ENCODE peak calls at places on chromosomes 13 and 19, in four cellular contexts. Y, M, C and W are unnamed samples.

GRCh38 chr19:42282036-42282762 is 13.1 kb downstream of the CIC start:
- DNase-seq in Y (peak; percentile 18), M (no peak), C (no peak), W (no peak)

GRCh38 chr19:12664406-12665280 is 1.9 kb downstream of the MAN2B1 start:
- DNase-seq in Y (no peak), M (no peak), C (no peak), W (peak; percentile 54)

GRCh38 chr19:3683405-3683865 is 16.8 kb downstream of the PIP5K1C start:
- DNase-seq in Y (no peak), M (no peak), C (peak; percentile 44), W (no peak)

GRCh38 chr13:71659427-71659826 is 207.6 kb downstream of the DACH1 start:
- DNase-seq in Y (no peak), M (no peak), C (no peak), W (no peak)

GRCh38 chr13:69580255-69580654 is 527.4 kb upstream of the ATXN8OS start:
- DNase-seq in Y (no peak), M (no peak), C (no peak), W (no peak)

GRCh38 chr13:94886191-94886590 is 173.8 kb upstream of the SOX21 start:
- DNase-seq in Y (no peak), M (no peak), C (no peak), W (no peak)

GRCh38 chr13:50128406-50129048 is 113.3 kb downstream of the KCNRG start:
- DNase-seq in Y (no peak), M (no peak), C (no peak), W (no peak)

GRCh38 chr13:112580211-112580610 is 7.7 kb downstream of the TUBGCP3 start:
- DNase-seq in Y (no peak), M (no peak), C (no peak), W (no peak)

GRCh38 chr13:73900591-73900990 is 233.6 kb downstream of the KLF12 start:
- DNase-seq in Y (no peak), M (no peak), C (no peak), W (no peak)

GRCh38 chr13:33014291-33014690 is 1.9 kb upstream of the KL start:
- DNase-seq in Y (no peak), M (no peak), C (no peak), W (no peak)

GRCh38 chr13:78241278-78241919 is 322.8 kb upstream of the EDNRB start:
- DNase-seq in Y (peak; percentile 55), M (peak; percentile 9), C (peak; percentile 57), W (peak; percentile 35)

GRCh38 chr13:93740334-93740733 is 513.7 kb downstream of the GPC6 start:
- DNase-seq in Y (no peak), M (no peak), C (no peak), W (no peak)

GRCh38 chr13:46071590-46072249 is 19.2 kb upstream of the ZC3H13 start:
- DNase-seq in Y (no peak), M (no peak), C (no peak), W (no peak)

GRCh38 chr13:95115525-95115924 is 185.7 kb downstream of the ABCC4 start:
- DNase-seq in Y (peak; percentile 77), M (no peak), C (no peak), W (peak; percentile 22)

GRCh38 chr13:43036386-43037220 is 13.2 kb downstream of the DNAJC15 start:
- DNase-seq in Y (no peak), M (no peak), C (peak; percentile 60), W (no peak)

GRCh38 chr19:5481957-5482356 is 26.7 kb downstream of the ZNRF4 start:
- DNase-seq in Y (no peak), M (no peak), C (no peak), W (no peak)

GRCh38 chr19:7605490-7606222 is 10.0 kb downstream of the CAMSAP3 start:
- DNase-seq in Y (peak; percentile 63), M (no peak), C (no peak), W (peak; percentile 18)

GRCh38 chr13:67023088-67023893 is 206.8 kb downstream of the PCDH9 start:
- DNase-seq in Y (peak; percentile 38), M (peak; percentile 81), C (no peak), W (no peak)

GRCh38 chr19:14595558-14595957 is 12.7 kb downstream of the CLEC17A start:
- DNase-seq in Y (no peak), M (no peak), C (no peak), W (no peak)

GRCh38 chr19:48837081-48837524 is 812 bp upstream of the HSD17B14 start:
- DNase-seq in Y (no peak), M (no peak), C (peak; percentile 66), W (peak; percentile 71)

GRCh38 chr19:12946092-12946845 is 607 bp downstream of the RAD23A start:
- DNase-seq in Y (peak; percentile 69), M (peak; percentile 54), C (peak; percentile 82), W (peak; percentile 72)

GRCh38 chr13:49516467-49516866 is 20.7 kb downstream of the PHF11 start:
- DNase-seq in Y (no peak), M (no peak), C (no peak), W (no peak)

GRCh38 chr19:1608414-1609391 is 3.4 kb upstream of the UQCR11 start:
- DNase-seq in Y (no peak), M (no peak), C (no peak), W (no peak)

GRCh38 chr19:32464279-32464678 is 58.7 kb downstream of the DPY19L3 start:
- DNase-seq in Y (peak; percentile 54), M (no peak), C (no peak), W (no peak)

GRCh38 chr13:27374650-27375049 is 49.8 kb upstream of the GTF3A start:
- DNase-seq in Y (peak; percentile 99), M (peak; percentile 53), C (no peak), W (peak; percentile 85)

GRCh38 chr13:50693755-50694154 is 149.7 kb downstream of the DLEU7 start:
- DNase-seq in Y (no peak), M (no peak), C (no peak), W (no peak)

GRCh38 chr19:5775668-5776309 is 8.8 kb downstream of the PRR22 start:
- DNase-seq in Y (peak; percentile 23), M (peak; percentile 10), C (no peak), W (no peak)

GRCh38 chr19:3670796-3671679 is 29.2 kb downstream of the PIP5K1C start:
- DNase-seq in Y (no peak), M (peak; percentile 60), C (no peak), W (peak; percentile 51)

GRCh38 chr19:38183227-38183914 is 40.7 kb downstream of the DPF1 start:
- DNase-seq in Y (no peak), M (no peak), C (no peak), W (no peak)